ENCODE peak calls at places on chromosomes 11 and 22, in eight cellular contexts. F, C, Q, T, E, L, D and R are unnamed samples.

GRCh38 chr11:110086892-110087309 is 6.3 kb upstream of the ZC3H12C start:
- DNase-seq in D (no peak), C (peak; percentile 90), T (no peak), E (no peak), F (no peak), Q (no peak), L (no peak), R (peak; percentile 83)

GRCh38 chr11:92129811-92130210 is 94.8 kb upstream of the FAT3 start:
- DNase-seq in E (no peak), Q (no peak), T (no peak), C (no peak), F (no peak), D (no peak), L (no peak), R (peak; percentile 10)

GRCh38 chr11:77407613-77408012 is 66.3 kb downstream of the PAK1 start:
- DNase-seq in D (no peak), L (no peak), T (peak; percentile 67), C (peak; percentile 92), F (no peak), Q (peak; percentile 17), E (peak; percentile 70), R (peak; percentile 97)

GRCh38 chr11:34192481-34193401 is 87.3 kb downstream of the NAT10 start:
- DNase-seq in L (no peak), Q (peak; percentile 78), T (no peak), C (peak; percentile 93), D (peak; percentile 86), F (no peak), E (peak; percentile 75), R (peak; percentile 98)

GRCh38 chr11:69040581-69041260 is 8.0 kb upstream of the TPCN2 start:
- DNase-seq in L (no peak), T (no peak), D (no peak), E (no peak), F (no peak), Q (no peak), C (peak; percentile 86), R (peak; percentile 71)

GRCh38 chr11:75474240-75474639 is 41.2 kb upstream of the KLHL35 start:
- DNase-seq in E (no peak), F (no peak), L (no peak), C (peak; percentile 20), D (no peak), Q (no peak), T (no peak), R (no peak)

GRCh38 chr22:19448739-19449421 is 1.4 kb upstream of the C22orf39 start:
- DNase-seq in C (no peak), T (no peak), E (no peak), L (no peak), F (peak; percentile 48), D (no peak), Q (no peak), R (no peak)

GRCh38 chr22:49349841-49350381 is 477.8 kb downstream of the BRD1 start:
- DNase-seq in L (no peak), C (no peak), E (peak; percentile 38), F (no peak), T (no peak), Q (no peak), D (no peak), R (no peak)

GRCh38 chr11:121082670-121083069 is 18.4 kb upstream of the TECTA start:
- DNase-seq in C (peak; percentile 16), E (no peak), T (no peak), Q (no peak), F (no peak), D (no peak), L (peak; percentile 20), R (peak; percentile 18)

GRCh38 chr11:101129203-101129943 is at the start of gene PGR:
- DNase-seq in L (no peak), T (peak; percentile 38), C (no peak), Q (no peak), F (no peak), D (no peak), E (peak; percentile 49), R (peak; percentile 8)

GRCh38 chr11:24585192-24585591 is 88.3 kb downstream of the LUZP2 start:
- DNase-seq in Q (no peak), C (peak; percentile 13), E (no peak), T (no peak), L (no peak), D (no peak), F (no peak), R (no peak)

GRCh38 chr11:74846770-74847169 is 98.1 kb downstream of the RNF169 start:
- DNase-seq in F (no peak), T (no peak), E (no peak), Q (no peak), D (no peak), C (no peak), L (no peak), R (peak; percentile 43)

GRCh38 chr11:45541693-45542434 is 123.6 kb downstream of the CHST1 start:
- DNase-seq in D (no peak), L (no peak), E (no peak), Q (no peak), C (no peak), T (no peak), F (no peak), R (no peak)

DNA sequence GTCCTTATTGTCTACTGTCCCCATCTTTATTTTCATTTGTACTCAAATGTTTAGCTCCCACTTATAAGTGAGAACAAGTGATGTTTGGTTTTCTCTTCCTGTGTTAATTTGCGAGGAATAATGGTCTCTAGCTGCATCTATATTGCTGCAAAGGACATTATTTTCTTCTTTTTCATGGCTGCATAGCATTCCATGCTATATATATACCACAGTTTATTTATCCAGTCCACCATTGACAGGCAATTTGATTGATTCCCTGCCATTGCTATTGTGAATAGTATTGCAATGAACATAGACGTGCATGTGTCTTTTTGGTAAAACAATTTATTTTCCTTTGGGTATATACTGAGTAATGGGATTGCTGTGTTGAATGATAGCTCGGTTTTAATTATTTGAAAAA is 1545.8 kb upstream of the RAG2 start:
- DNase-seq in E (no peak), Q (no peak), T (no peak), D (no peak), C (no peak), L (no peak), F (no peak), R (no peak)
- H3K9me3 ChIP-seq in E (no peaks in the 10 kb centered on the region), Q (no peaks in the 10 kb centered on the region), T (no peaks in the 10 kb centered on the region), D (no peaks in the 10 kb centered on the region), C (peaks cover 5% of the 10 kb centered on the region), L (no peaks in the 10 kb centered on the region), F (peaks cover 3% of the 10 kb centered on the region), R (no peaks in the 10 kb centered on the region)

GRCh38 chr11:78425436-78425835 is 7.8 kb upstream of the GAB2 start:
- DNase-seq in L (no peak), F (no peak), C (no peak), Q (no peak), T (no peak), E (no peak), D (no peak), R (no peak)
- H3K4me1 ChIP-seq in L (no peaks in the 10 kb centered on the region), F (peaks cover 4% of the 10 kb centered on the region), C (peaks cover 11% of the 10 kb centered on the region), Q (peaks cover 17% of the 10 kb centered on the region), T (no peaks in the 10 kb centered on the region), E (no peaks in the 10 kb centered on the region), D (peaks cover 5% of the 10 kb centered on the region), R (peaks cover 8% of the 10 kb centered on the region)

GRCh38 chr11:2699185-2699530 is 636 bp downstream of the KCNQ1OT1 start:
- DNase-seq in D (no peak), T (peak; percentile 67), Q (peak; percentile 35), F (peak; percentile 12), L (no peak), C (peak; percentile 9), E (peak; percentile 67), R (peak; percentile 61)
- H3K4me3 ChIP-seq in D (peak overlapping the region; percentile 68), T (peak overlapping the region; percentile 71), Q (peak overlapping the region; percentile 89), F (peak overlapping the region; percentile 50), L (peak overlapping the region; percentile 50), C (peak overlapping the region; percentile 71), E (peak overlapping the region; percentile 72), R (peak overlapping the region; percentile 95)

GRCh38 chr11:2647167-2647566 is 52.6 kb downstream of the KCNQ1OT1 start:
- DNase-seq in L (no peak), D (no peak), T (no peak), E (no peak), C (no peak), Q (no peak), F (no peak), R (no peak)
- H3K9me3 ChIP-seq in L (peaks cover 17% of the 10 kb centered on the region), D (peaks cover 22% of the 10 kb centered on the region), T (peaks cover 5% of the 10 kb centered on the region), E (peaks cover 83% of the 10 kb centered on the region), C (peaks cover 61% of the 10 kb centered on the region), Q (peaks cover 98% of the 10 kb centered on the region), F (peaks cover 47% of the 10 kb centered on the region), R (peaks cover 19% of the 10 kb centered on the region)

DNA sequence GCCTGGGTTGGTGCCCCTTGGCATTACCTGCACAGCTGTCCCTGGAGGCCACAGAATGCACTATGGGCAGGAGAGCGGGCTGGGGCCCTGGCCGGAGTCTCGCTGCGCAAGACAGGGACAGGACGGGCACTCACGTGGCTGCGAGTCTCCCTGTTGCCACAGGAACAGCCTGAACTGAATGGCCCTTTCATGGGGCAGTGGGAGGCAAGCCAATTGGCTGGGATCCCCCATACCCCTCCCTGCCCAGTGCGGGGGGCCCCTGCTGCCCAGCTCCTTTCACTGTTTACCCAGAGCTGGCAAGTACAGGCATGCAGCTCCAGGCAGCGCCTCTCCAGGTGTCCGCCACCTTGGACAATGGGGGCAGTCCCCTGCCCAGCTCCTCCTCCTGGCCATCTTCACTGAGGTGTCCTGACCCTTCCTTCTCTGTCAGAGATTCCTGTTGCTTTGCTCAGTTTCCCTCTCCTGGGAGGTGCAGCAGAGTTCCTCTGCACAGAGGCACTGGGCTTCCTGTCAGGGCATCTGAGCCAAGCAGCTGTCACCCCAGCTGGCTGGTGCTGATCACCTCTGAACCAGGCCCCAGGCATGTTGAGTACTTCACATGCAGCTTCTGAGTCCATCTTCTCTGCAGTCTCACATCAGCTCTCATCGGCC is 5.2 kb downstream of the USP2 start:
- DNase-seq in D (peak; percentile 75), C (peak; percentile 37), T (peak; percentile 81), F (no peak), Q (no peak), E (peak; percentile 86), L (no peak), R (peak; percentile 42)
- H3K4me1 ChIP-seq in D (peaks cover 23% of the 10 kb centered on the region), C (peaks cover 26% of the 10 kb centered on the region), T (peaks cover 49% of the 10 kb centered on the region), F (peaks cover 8% of the 10 kb centered on the region), Q (peaks cover 15% of the 10 kb centered on the region), E (peaks cover 76% of the 10 kb centered on the region), L (peaks cover 23% of the 10 kb centered on the region), R (peaks cover 23% of the 10 kb centered on the region)